ENCODE peak calls at places on chromosomes 2 and 18, in nine cellular contexts. L is heart right ventricle; Y is M059J; S is activated CD4-positive, alpha-beta T cell treated with anti-CD3 and anti-CD28 coated beads, Interleukin-2, amount 10 ng/mL, durations not matched to agents 7 days and 5 days; V is NCI-H1694 treated with DMSO at 0.1 percent for 48 hours; G is stimulated activated naive CD4-positive, alpha-beta T cell; K is transverse colon; E is osteocyte; W is psoas muscle. C is an unnamed sample.

GRCh38 chr2:2828774-2829368 is 497.8 kb upstream of the MYT1L start:
- DNase-seq in K (no peak), Y (no peak), S (peak), V (peak), L (peak), E (peak), W (peak), G (no peak), C (no peak)

GRCh38 chr2:44314354-44314753 is 39.1 kb downstream of the SLC3A1 start:
- DNase-seq in V (no peak), E (no peak), S (no peak), W (no peak), Y (no peak), L (no peak), K (no peak), G (no peak), C (no peak)

GRCh38 chr18:42296192-42296591 is 341.2 kb downstream of the PIK3C3 start:
- DNase-seq in S (no peak), W (no peak), Y (peak), V (no peak), L (no peak), G (no peak), E (no peak), K (no peak), C (no peak)

GRCh38 chr18:39007523-39007922 is 1441.9 kb upstream of the CELF4 start:
- DNase-seq in L (no peak), K (no peak), E (no peak), V (no peak), S (no peak), W (no peak), G (no peak), Y (no peak), C (no peak)

GRCh38 chr2:173193925-173194324 is 118.3 kb downstream of the MAP3K20 start:
- DNase-seq in L (no peak), S (no peak), V (no peak), G (no peak), W (no peak), Y (peak), K (no peak), E (no peak), C (peak)

GRCh38 chr18:77022556-77022955 is 110.0 kb downstream of the MBP start:
- DNase-seq in S (no peak), Y (no peak), K (no peak), G (no peak), E (no peak), V (no peak), L (no peak), W (no peak), C (no peak)

GRCh38 chr2:60641866-60642788 is 88.7 kb upstream of the BCL11A start:
- DNase-seq in V (peak), K (peak), S (peak), G (no peak), L (no peak), E (no peak), W (no peak), Y (peak), C (peak)

GRCh38 chr18:50559750-50560680 is at the start of gene MAPK4:
- DNase-seq in Y (peak), W (peak), G (no peak), V (no peak), K (peak), L (no peak), S (no peak), E (no peak), C (peak)

GRCh38 chr2:213185147-213185822 is 33.9 kb upstream of the IKZF2 start:
- DNase-seq in K (no peak), W (no peak), V (no peak), E (no peak), Y (no peak), G (no peak), L (no peak), S (no peak), C (no peak)

GRCh38 chr2:57880446-57880845 is 166.2 kb upstream of the VRK2 start:
- DNase-seq in K (no peak), G (no peak), Y (no peak), L (no peak), E (no peak), W (no peak), S (no peak), V (no peak), C (no peak)

GRCh38 chr2:26838121-26838906 is 9.6 kb upstream of the DPYSL5 start:
- DNase-seq in L (no peak), K (no peak), G (no peak), E (no peak), S (no peak), V (no peak), W (no peak), Y (peak), C (peak)